ENCODE peak calls at places on chromosomes 16 and 17, in seven cellular contexts. J, E, A, O, S, X and F are unnamed samples.
A peak's percentile ranks its signal among the peaks of the same experiment; 100 is the strongest.

GRCh38 chr17:37360632-37361031 is 15.2 kb upstream of the C17orf78 start:
- DNase-seq in J (peak; percentile 26), E (no peak), A (peak; percentile 25), O (no peak), S (no peak), X (no peak), F (no peak)

GRCh38 chr16:65617421-65617820 is 495.6 kb upstream of the CDH11 start:
- DNase-seq in J (no peak), E (no peak), A (no peak), O (no peak), S (no peak), X (no peak), F (no peak)

GRCh38 chr16:19698480-19699465 is 19.3 kb downstream of the KNOP1 start:
- DNase-seq in J (no peak), E (no peak), A (peak; percentile 20), O (no peak), S (no peak), X (no peak), F (no peak)

GRCh38 chr16:35734728-35735402 is 2275.5 kb downstream of the TP53TG3F start:
- DNase-seq in J (no peak), E (no peak), A (no peak), O (no peak), S (no peak), X (no peak), F (no peak)

GRCh38 chr17:48575066-48575582 is 3.0 kb downstream of the HOXB4 start:
- DNase-seq in J (peak; percentile 87), E (no peak), A (peak; percentile 64), O (no peak), S (no peak), X (no peak), F (no peak)

GRCh38 chr17:17313350-17313991 is 10.3 kb downstream of the NT5M start:
- DNase-seq in J (no peak), E (peak; percentile 78), A (no peak), O (no peak), S (peak; percentile 79), X (peak; percentile 3), F (peak; percentile 91)

GRCh38 chr17:7296189-7296861 is 1.9 kb upstream of the YBX2 start:
- DNase-seq in J (peak; percentile 84), E (peak; percentile 87), A (peak; percentile 74), O (peak; percentile 81), S (peak; percentile 96), X (peak; percentile 88), F (peak; percentile 96)

GRCh38 chr17:79484600-79485398 is 126.1 kb downstream of the RBFOX3 start:
- DNase-seq in J (no peak), E (no peak), A (no peak), O (no peak), S (no peak), X (no peak), F (no peak)

GRCh38 chr17:44159519-44160210 is 10.8 kb upstream of the ASB16 start:
- DNase-seq in J (peak; percentile 83), E (no peak), A (peak; percentile 25), O (no peak), S (no peak), X (no peak), F (no peak)

GRCh38 chr17:17104494-17104893 is 62.2 kb downstream of the MPRIP start:
- DNase-seq in J (no peak), E (no peak), A (no peak), O (no peak), S (no peak), X (no peak), F (no peak)

GRCh38 chr16:14369734-14370598 is 260.1 kb downstream of the PARN start:
- DNase-seq in J (no peak), E (no peak), A (no peak), O (no peak), S (no peak), X (peak; percentile 83), F (no peak)

GRCh38 chr16:57185945-57186629 is at the start of the genes PSME3IP1 and RSPRY1:
- DNase-seq in J (peak; percentile 100), E (peak; percentile 100), A (peak; percentile 100), O (peak; percentile 100), S (peak; percentile 97), X (peak; percentile 100), F (peak; percentile 100)

GRCh38 chr17:17377071-17377487 is 73.9 kb downstream of the NT5M start:
- DNase-seq in J (no peak), E (no peak), A (no peak), O (no peak), S (no peak), X (no peak), F (no peak)

GRCh38 chr16:85181739-85182129 is 69.5 kb upstream of the CIBAR2 start:
- DNase-seq in J (no peak), E (no peak), A (no peak), O (no peak), S (no peak), X (no peak), F (no peak)

GRCh38 chr16:85182774-85183173 is 70.5 kb upstream of the CIBAR2 start:
- DNase-seq in J (no peak), E (no peak), A (no peak), O (no peak), S (no peak), X (no peak), F (no peak)

GRCh38 chr16:85181091-85181738 is 68.9 kb upstream of the CIBAR2 start:
- DNase-seq in J (no peak), E (no peak), A (no peak), O (no peak), S (no peak), X (no peak), F (no peak)

GRCh38 chr16:85183564-85183963 is 71.3 kb upstream of the CIBAR2 start:
- DNase-seq in J (no peak), E (no peak), A (no peak), O (no peak), S (no peak), X (no peak), F (no peak)

DNA sequence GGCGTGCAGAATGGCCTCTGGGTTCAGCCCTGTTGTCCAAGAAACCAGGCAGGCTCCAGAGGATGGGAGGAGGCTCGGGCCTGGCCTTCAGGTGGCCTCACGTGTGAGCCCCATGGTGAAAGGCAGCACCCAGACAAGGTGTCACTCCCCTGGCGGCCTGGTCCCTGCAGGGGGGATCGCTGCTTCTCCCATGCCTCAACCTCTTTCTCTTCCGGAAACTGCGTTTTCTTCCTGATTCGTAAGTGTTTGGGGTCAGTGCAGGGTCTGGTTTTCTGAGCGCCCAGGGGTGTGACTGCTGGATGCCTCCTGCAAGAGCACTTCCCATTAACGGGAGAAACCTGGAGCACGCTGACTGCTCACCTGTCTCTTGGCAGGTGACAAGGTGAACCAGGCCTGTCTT is 70.0 kb upstream of the CIBAR2 start:
- DNase-seq in J (no peak), E (no peak), A (no peak), O (no peak), S (no peak), X (no peak), F (no peak)
- H3K27ac ChIP-seq in J (no peak overlapping the region), E (no peak overlapping the region), A (no peak overlapping the region), O (no peak overlapping the region), S (no peak overlapping the region), X (no peak overlapping the region), F (no peak overlapping the region)

DNA sequence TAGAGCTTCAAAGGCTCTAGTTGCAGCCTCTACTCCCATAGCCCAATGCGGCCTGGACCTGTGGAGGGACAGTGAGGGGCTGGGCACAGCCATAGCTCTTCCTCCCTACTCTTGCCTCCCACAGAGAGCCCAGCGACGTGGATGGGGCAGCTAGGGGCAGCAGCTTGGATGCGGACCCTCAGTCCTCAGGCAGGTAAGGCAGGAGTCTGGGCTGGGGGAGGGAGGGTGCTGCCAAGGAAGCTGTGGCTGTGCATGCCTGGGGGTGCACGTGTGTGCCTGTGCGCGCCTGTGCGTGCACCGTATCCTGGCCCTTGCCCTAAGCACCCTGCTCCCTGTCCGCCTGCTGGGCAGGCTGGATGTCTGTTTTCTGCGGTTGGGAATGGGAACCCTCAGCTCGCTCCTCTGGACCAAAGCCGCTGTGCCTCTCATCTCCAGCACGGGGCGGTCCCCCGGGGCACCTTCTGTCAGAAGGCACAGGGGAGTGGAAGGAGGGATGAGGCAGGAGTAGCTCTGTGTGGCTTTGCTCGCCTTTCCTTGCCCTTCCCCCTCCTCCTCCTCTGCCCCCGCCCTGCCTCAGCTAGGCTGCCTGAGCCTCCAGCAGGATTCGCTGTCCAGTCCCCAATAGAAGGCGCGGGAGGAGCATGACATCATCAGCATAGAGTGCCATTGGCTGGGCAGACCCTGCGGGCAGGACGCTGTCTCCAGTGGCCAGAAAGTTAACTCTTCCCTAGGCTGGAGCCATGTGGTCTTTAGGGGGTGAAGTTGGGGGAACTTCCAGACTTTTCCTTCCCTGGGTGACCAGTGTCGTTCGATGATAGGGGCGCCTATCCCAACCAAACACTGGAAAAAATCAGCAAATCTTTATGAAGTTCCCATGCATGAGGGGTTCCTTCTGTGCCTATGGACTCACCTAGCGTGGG is 797 bp downstream of the PRCD start:
- DNase-seq in J (peak; percentile 98), E (peak; percentile 99), A (peak; percentile 94), O (peak; percentile 87), S (peak; percentile 88), X (peak; percentile 87), F (peak; percentile 100)
- H2BK5ac ChIP-seq in J (no peak overlapping the region), E (no peak overlapping the region), A (peak overlapping the region; percentile 61), O (peak overlapping the region; percentile 49), S (peak overlapping the region; percentile 74), X (no peak overlapping the region), F (no peak overlapping the region)

GRCh38 chr17:69485901-69486643 is 71.6 kb downstream of the MAP2K6 start:
- DNase-seq in J (peak; percentile 73), E (no peak), A (peak; percentile 59), O (no peak), S (no peak), X (no peak), F (no peak)

GRCh38 chr17:69486779-69487637 is 72.5 kb downstream of the MAP2K6 start:
- DNase-seq in J (no peak), E (no peak), A (no peak), O (no peak), S (no peak), X (no peak), F (no peak)

GRCh38 chr17:69480197-69480596 is 65.7 kb downstream of the MAP2K6 start:
- DNase-seq in J (no peak), E (no peak), A (no peak), O (no peak), S (no peak), X (no peak), F (no peak)

GRCh38 chr17:69489303-69489702 is 74.8 kb downstream of the MAP2K6 start:
- DNase-seq in J (no peak), E (no peak), A (no peak), O (no peak), S (no peak), X (no peak), F (no peak)

DNA sequence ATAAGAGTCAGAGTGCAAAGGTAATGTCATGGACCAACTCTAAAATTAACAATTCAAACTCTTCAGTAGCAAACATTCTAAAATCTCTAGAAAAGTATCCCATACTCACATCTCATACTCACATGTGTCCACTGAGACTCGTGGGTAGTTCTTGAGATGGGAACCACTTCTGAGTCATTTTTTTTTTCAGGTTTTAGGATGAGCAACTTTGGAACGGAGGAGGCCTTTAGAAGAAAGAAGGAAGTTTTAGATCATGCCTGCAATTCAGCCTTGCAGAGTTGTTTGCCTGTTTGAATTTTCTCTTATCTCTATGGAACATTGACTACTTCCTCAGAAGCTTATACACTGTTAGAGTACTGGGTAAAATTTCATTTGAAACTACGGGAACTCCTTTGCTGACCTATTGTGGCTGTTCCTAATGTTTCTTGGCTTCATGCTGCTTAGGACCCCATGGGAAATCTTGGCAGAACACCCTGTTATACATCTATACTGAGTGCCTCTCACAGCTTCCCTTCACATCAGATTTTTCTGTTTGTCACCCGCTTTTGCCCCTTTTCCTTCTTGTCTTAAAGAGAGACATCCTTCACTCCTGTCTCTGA is 70.7 kb downstream of the MAP2K6 start:
- DNase-seq in J (no peak), E (no peak), A (no peak), O (no peak), S (no peak), X (no peak), F (no peak)
- H3K27ac ChIP-seq in J (no peak overlapping the region), E (no peak overlapping the region), A (no peak overlapping the region), O (no peak overlapping the region), S (no peak overlapping the region), X (no peak overlapping the region), F (no peak overlapping the region)

GRCh38 chr17:16091773-16092172 is 92.1 kb downstream of the TTC19 start:
- DNase-seq in J (no peak), E (peak; percentile 63), A (no peak), O (no peak), S (no peak), X (no peak), F (no peak)
- H2BK5ac ChIP-seq in J (no peak overlapping the region), E (no peak overlapping the region), A (no peak overlapping the region), O (no peak overlapping the region), S (no peak overlapping the region), X (no peak overlapping the region), F (no peak overlapping the region)